ENCODE peak calls at places on chromosomes 13 and 19, in six cellular contexts. One of them, this sample, is unnamed. For H3K36me3 and H3K4me1, the result is how much of the 10 kb centered on the place peaks cover.

GRCh38 chr13:51590966-51591627 is 6.8 kb downstream of the WDFY2 start:
- DNase-seq in heart left ventricle: peak
- DNase-seq in GM12878: no peak
- DNase-seq in tibial nerve: no peak
- DNase-seq in transverse colon: no peak
- DNase-seq in uterus: peak
- DNase-seq in this sample: peak

GRCh38 chr13:109700176-109700575 is 86.2 kb downstream of the IRS2 start:
- DNase-seq in heart left ventricle: peak
- DNase-seq in GM12878: no peak
- DNase-seq in tibial nerve: peak
- DNase-seq in transverse colon: peak
- DNase-seq in uterus: no peak
- DNase-seq in this sample: peak

GRCh38 chr13:105340061-105340606 is 1195.3 kb downstream of the EFNB2 start:
- DNase-seq in heart left ventricle: no peak
- DNase-seq in GM12878: no peak
- DNase-seq in tibial nerve: no peak
- DNase-seq in transverse colon: no peak
- DNase-seq in uterus: no peak
- DNase-seq in this sample: no peak

GRCh38 chr13:49481788-49482187 is 14.0 kb upstream of the PHF11 start:
- DNase-seq in heart left ventricle: no peak
- DNase-seq in GM12878: no peak
- DNase-seq in tibial nerve: no peak
- DNase-seq in transverse colon: no peak
- DNase-seq in uterus: no peak
- DNase-seq in this sample: no peak

GRCh38 chr19:15437355-15438123 is 12.2 kb downstream of the WIZ start:
- DNase-seq in heart left ventricle: no peak
- DNase-seq in GM12878: no peak
- DNase-seq in tibial nerve: no peak
- DNase-seq in transverse colon: no peak
- DNase-seq in uterus: peak
- DNase-seq in this sample: no peak

GRCh38 chr13:88651531-88651930 is 980.4 kb downstream of the SLITRK5 start:
- DNase-seq in heart left ventricle: no peak
- DNase-seq in GM12878: peak
- DNase-seq in tibial nerve: no peak
- DNase-seq in transverse colon: no peak
- DNase-seq in uterus: no peak
- DNase-seq in this sample: no peak

GRCh38 chr13:100035936-100036335 is 53.0 kb upstream of the PCCA start:
- DNase-seq in heart left ventricle: no peak
- DNase-seq in GM12878: no peak
- DNase-seq in tibial nerve: no peak
- DNase-seq in transverse colon: no peak
- DNase-seq in uterus: no peak
- DNase-seq in this sample: no peak

GRCh38 chr19:12833747-12834417 is 497 bp downstream of the RTBDN start:
- DNase-seq in heart left ventricle: no peak
- DNase-seq in GM12878: no peak
- DNase-seq in tibial nerve: no peak
- DNase-seq in transverse colon: peak
- DNase-seq in uterus: no peak
- DNase-seq in this sample: no peak

GRCh38 chr13:95083758-95084157 is 217.5 kb downstream of the ABCC4 start:
- DNase-seq in heart left ventricle: no peak
- DNase-seq in GM12878: no peak
- DNase-seq in tibial nerve: no peak
- DNase-seq in transverse colon: no peak
- DNase-seq in uterus: no peak
- DNase-seq in this sample: no peak

GRCh38 chr19:46818812-46819211 is 30.4 kb upstream of the SLC1A5 start:
- DNase-seq in heart left ventricle: no peak
- DNase-seq in GM12878: no peak
- DNase-seq in tibial nerve: no peak
- DNase-seq in transverse colon: no peak
- DNase-seq in uterus: no peak
- DNase-seq in this sample: no peak

GRCh38 chr13:113187263-113187669 is 21.2 kb downstream of the PCID2 start:
- DNase-seq in heart left ventricle: peak
- DNase-seq in GM12878: no peak
- DNase-seq in tibial nerve: peak
- DNase-seq in transverse colon: peak
- DNase-seq in uterus: peak
- DNase-seq in this sample: peak

GRCh38 chr19:31448221-31448657 is 99.0 kb upstream of the TSHZ3 start:
- DNase-seq in heart left ventricle: peak
- DNase-seq in GM12878: no peak
- DNase-seq in tibial nerve: peak
- DNase-seq in transverse colon: peak
- DNase-seq in uterus: peak
- DNase-seq in this sample: peak

GRCh38 chr13:45434556-45435371 is 16.6 kb upstream of the SLC25A30 start:
- DNase-seq in heart left ventricle: no peak
- DNase-seq in GM12878: no peak
- DNase-seq in tibial nerve: no peak
- DNase-seq in transverse colon: peak
- DNase-seq in uterus: no peak
- DNase-seq in this sample: no peak

GRCh38 chr13:85509512-85509911 is 289.7 kb downstream of the SLITRK6 start:
- DNase-seq in heart left ventricle: no peak
- DNase-seq in GM12878: no peak
- DNase-seq in tibial nerve: no peak
- DNase-seq in transverse colon: no peak
- DNase-seq in uterus: no peak
- DNase-seq in this sample: no peak

GRCh38 chr19:36169084-36169760 is 17.0 kb upstream of the COX7A1 start:
- DNase-seq in heart left ventricle: no peak
- DNase-seq in GM12878: no peak
- DNase-seq in tibial nerve: no peak
- DNase-seq in transverse colon: peak
- DNase-seq in uterus: no peak
- DNase-seq in this sample: peak

GRCh38 chr19:37583340-37583739 is 11.3 kb downstream of the ZNF571 start:
- DNase-seq in heart left ventricle: no peak
- DNase-seq in GM12878: no peak
- DNase-seq in tibial nerve: no peak
- DNase-seq in transverse colon: no peak
- DNase-seq in uterus: no peak
- DNase-seq in this sample: no peak

GRCh38 chr13:52137489-52137888 is 8.6 kb upstream of the NEK5 start:
- DNase-seq in heart left ventricle: no peak
- DNase-seq in GM12878: no peak
- DNase-seq in tibial nerve: no peak
- DNase-seq in transverse colon: no peak
- DNase-seq in uterus: no peak
- DNase-seq in this sample: no peak

GRCh38 chr13:70162141-70162540 is 53.9 kb upstream of the KLHL1 start:
- DNase-seq in heart left ventricle: no peak
- DNase-seq in GM12878: no peak
- DNase-seq in tibial nerve: no peak
- DNase-seq in transverse colon: no peak
- DNase-seq in uterus: no peak
- DNase-seq in this sample: no peak

GRCh38 chr13:86906458-86906857 is 764.7 kb upstream of the SLITRK5 start:
- DNase-seq in heart left ventricle: no peak
- DNase-seq in GM12878: no peak
- DNase-seq in tibial nerve: no peak
- DNase-seq in transverse colon: no peak
- DNase-seq in uterus: no peak
- DNase-seq in this sample: no peak

GRCh38 chr19:34475026-34475974 is 6.3 kb upstream of the WTIP start:
- DNase-seq in heart left ventricle: no peak
- DNase-seq in GM12878: no peak
- DNase-seq in tibial nerve: no peak
- DNase-seq in transverse colon: no peak
- DNase-seq in uterus: no peak
- DNase-seq in this sample: no peak

GRCh38 chr19:44602071-44602470 is 11.3 kb upstream of the IGSF23 start:
- DNase-seq in heart left ventricle: no peak
- DNase-seq in GM12878: no peak
- DNase-seq in tibial nerve: no peak
- DNase-seq in transverse colon: peak
- DNase-seq in uterus: no peak
- DNase-seq in this sample: no peak

GRCh38 chr19:4843647-4843965 is 12.1 kb upstream of the TICAM1 start:
- DNase-seq in heart left ventricle: no peak
- DNase-seq in GM12878: no peak
- DNase-seq in tibial nerve: no peak
- DNase-seq in transverse colon: no peak
- DNase-seq in uterus: no peak
- DNase-seq in this sample: no peak

GRCh38 chr13:102399791-102400618 is 1.8 kb downstream of the FGF14 start:
- DNase-seq in heart left ventricle: peak
- DNase-seq in GM12878: no peak
- DNase-seq in tibial nerve: no peak
- DNase-seq in transverse colon: peak
- DNase-seq in uterus: peak
- DNase-seq in this sample: no peak

GRCh38 chr19:2478756-2479555 is 3.0 kb downstream of the GADD45B start:
- DNase-seq in heart left ventricle: peak
- DNase-seq in GM12878: no peak
- DNase-seq in tibial nerve: peak
- DNase-seq in transverse colon: peak
- DNase-seq in uterus: peak
- DNase-seq in this sample: peak

GRCh38 chr19:41356984-41357739 is 3.4 kb upstream of the TGFB1 start:
- DNase-seq in heart left ventricle: no peak
- DNase-seq in GM12878: no peak
- DNase-seq in tibial nerve: no peak
- DNase-seq in transverse colon: no peak
- DNase-seq in uterus: no peak
- DNase-seq in this sample: no peak

GRCh38 chr13:45728759-45729158 is 26.6 kb downstream of the CBY2 start:
- DNase-seq in heart left ventricle: no peak
- DNase-seq in GM12878: no peak
- DNase-seq in tibial nerve: no peak
- DNase-seq in transverse colon: no peak
- DNase-seq in uterus: no peak
- DNase-seq in this sample: no peak

GRCh38 chr13:40946485-40946884 is 72.6 kb downstream of the ELF1 start:
- DNase-seq in heart left ventricle: no peak
- DNase-seq in GM12878: no peak
- DNase-seq in tibial nerve: no peak
- DNase-seq in transverse colon: peak
- DNase-seq in uterus: no peak
- DNase-seq in this sample: no peak
- H3K36me3 ChIP-seq in heart left ventricle: under half
- H3K36me3 ChIP-seq in GM12878: under half
- H3K36me3 ChIP-seq in tibial nerve: under half
- H3K36me3 ChIP-seq in transverse colon: under half
- H3K36me3 ChIP-seq in uterus: under half
- H3K36me3 ChIP-seq in this sample: half or more

GRCh38 chr19:48591021-48591420 is 15.5 kb upstream of the SPACA4 start:
- DNase-seq in heart left ventricle: no peak
- DNase-seq in GM12878: no peak
- DNase-seq in tibial nerve: no peak
- DNase-seq in transverse colon: no peak
- DNase-seq in uterus: no peak
- DNase-seq in this sample: no peak

GRCh38 chr19:48588670-48589399 is 17.7 kb upstream of the SPACA4 start:
- DNase-seq in heart left ventricle: peak
- DNase-seq in GM12878: no peak
- DNase-seq in tibial nerve: peak
- DNase-seq in transverse colon: peak
- DNase-seq in uterus: peak
- DNase-seq in this sample: peak

GRCh38 chr19:48587387-48587786 is 19.2 kb upstream of the SPACA4 start:
- DNase-seq in heart left ventricle: no peak
- DNase-seq in GM12878: no peak
- DNase-seq in tibial nerve: no peak
- DNase-seq in transverse colon: no peak
- DNase-seq in uterus: no peak
- DNase-seq in this sample: no peak
- H3K4me1 ChIP-seq in heart left ventricle: under half
- H3K4me1 ChIP-seq in GM12878: under half
- H3K4me1 ChIP-seq in tibial nerve: under half
- H3K4me1 ChIP-seq in transverse colon: under half
- H3K4me1 ChIP-seq in uterus: under half
- H3K4me1 ChIP-seq in this sample: under half

DNA sequence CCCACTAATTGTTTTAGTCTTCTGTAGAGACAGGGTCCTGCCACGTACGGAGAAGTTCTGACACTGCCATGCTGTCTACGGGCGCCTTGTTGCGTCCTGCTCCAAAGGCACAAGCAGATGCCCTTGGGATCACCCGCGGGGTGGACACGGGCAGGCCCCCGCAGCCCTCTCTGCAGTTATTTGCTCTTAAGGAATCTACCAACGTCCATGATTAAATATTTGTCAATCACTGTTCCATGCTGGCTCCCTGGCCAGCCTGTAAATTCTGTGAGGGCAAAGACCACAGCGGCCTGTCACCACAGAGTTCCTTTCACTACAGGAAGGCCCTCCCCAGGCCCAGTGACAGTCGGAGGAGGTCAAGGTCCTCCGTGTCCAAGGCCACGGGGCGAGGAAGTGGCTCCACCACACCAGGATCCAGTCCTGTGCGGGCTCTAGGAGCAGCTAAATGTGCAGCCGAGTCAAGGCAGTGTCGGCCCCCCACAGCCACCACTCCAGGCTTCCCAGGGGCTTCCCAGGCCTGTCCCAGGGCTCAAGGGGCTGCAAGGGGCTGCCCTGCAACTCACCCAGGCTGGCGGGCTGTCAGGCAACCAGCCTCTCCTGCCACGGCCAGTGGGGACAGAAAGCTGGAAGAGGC is 2.1 kb downstream of the RNF126 start:
- DNase-seq in heart left ventricle: peak
- DNase-seq in GM12878: no peak
- DNase-seq in tibial nerve: no peak
- DNase-seq in transverse colon: peak
- DNase-seq in uterus: no peak
- DNase-seq in this sample: no peak
- TF ChIP-seq POLR2A in heart left ventricle: no peak
- TF ChIP-seq POLR2A in GM12878: no peak
- TF ChIP-seq POLR2A in tibial nerve: no peak
- TF ChIP-seq POLR2A in transverse colon: peak
- TF ChIP-seq POLR2A in uterus: no peak
- TF ChIP-seq POLR2A in this sample: no peak

GRCh38 chr19:55687281-55688172 is 12.5 kb downstream of the EPN1 start:
- DNase-seq in heart left ventricle: no peak
- DNase-seq in GM12878: no peak
- DNase-seq in tibial nerve: no peak
- DNase-seq in transverse colon: peak
- DNase-seq in uterus: no peak
- DNase-seq in this sample: no peak

GRCh38 chr19:55684946-55685681 is 10.1 kb downstream of the EPN1 start:
- DNase-seq in heart left ventricle: no peak
- DNase-seq in GM12878: no peak
- DNase-seq in tibial nerve: no peak
- DNase-seq in transverse colon: no peak
- DNase-seq in uterus: no peak
- DNase-seq in this sample: no peak

GRCh38 chr19:55686311-55687050 is 11.5 kb downstream of the EPN1 start:
- DNase-seq in heart left ventricle: no peak
- DNase-seq in GM12878: no peak
- DNase-seq in tibial nerve: no peak
- DNase-seq in transverse colon: no peak
- DNase-seq in uterus: no peak
- DNase-seq in this sample: no peak

GRCh38 chr19:55683449-55684261 is 8.6 kb downstream of the EPN1 start:
- DNase-seq in heart left ventricle: no peak
- DNase-seq in GM12878: no peak
- DNase-seq in tibial nerve: no peak
- DNase-seq in transverse colon: peak
- DNase-seq in uterus: no peak
- DNase-seq in this sample: no peak

GRCh38 chr19:55685776-55686175 is 10.8 kb downstream of the EPN1 start:
- DNase-seq in heart left ventricle: no peak
- DNase-seq in GM12878: no peak
- DNase-seq in tibial nerve: no peak
- DNase-seq in transverse colon: no peak
- DNase-seq in uterus: no peak
- DNase-seq in this sample: no peak
- H3K36me3 ChIP-seq in heart left ventricle: under half
- H3K36me3 ChIP-seq in GM12878: under half
- H3K36me3 ChIP-seq in tibial nerve: under half
- H3K36me3 ChIP-seq in transverse colon: under half
- H3K36me3 ChIP-seq in uterus: under half
- H3K36me3 ChIP-seq in this sample: under half

This sample was measured in gastrocnemius medialis.